ENCODE peak calls at places on chromosome 14, in eight cellular contexts. L is CD8-positive, alpha-beta memory T cell; U is breast epithelium; E is neuronal stem cell; K is neural progenitor cell; S is GM23248; M is testis; Y is IMR-90. N is an unnamed sample. For H3K4me1, the result is how much of the 10 kb centered on the place peaks cover.

GRCh38 chr14:63361790-63362189 is 43.1 kb upstream of the GPHB5 start:
- DNase-seq in L (no peak), U (no peak), E (no peak), K (no peak), S (no peak), M (no peak), Y (no peak), N (no peak)

GRCh38 chr14:35332517-35333346 is 40.5 kb downstream of the PSMA6 start:
- DNase-seq in L (peak), U (no peak), E (no peak), K (no peak), S (peak), M (no peak), Y (no peak), N (no peak)

GRCh38 chr14:49553892-49554291 is 32.3 kb downstream of the RPS29 start:
- DNase-seq in L (no peak), U (no peak), E (no peak), K (no peak), S (no peak), M (no peak), Y (no peak), N (no peak)

GRCh38 chr14:22387776-22388241 is 201.2 kb downstream of the DAD1 start:
- DNase-seq in L (no peak), U (no peak), E (no peak), K (no peak), S (no peak), M (no peak), Y (no peak), N (no peak)

GRCh38 chr14:85531594-85532391 is 1.8 kb downstream of the FLRT2 start:
- DNase-seq in L (no peak), U (peak), E (peak), K (peak), S (peak), M (peak), Y (peak), N (peak)

GRCh38 chr14:104970231-104971068 is 7.7 kb downstream of the AHNAK2 start:
- DNase-seq in L (no peak), U (no peak), E (no peak), K (peak), S (peak), M (no peak), Y (peak), N (peak)

GRCh38 chr14:100416921-100417451 is 93.8 kb downstream of the SLC25A47 start:
- DNase-seq in L (no peak), U (no peak), E (no peak), K (no peak), S (peak), M (no peak), Y (peak), N (no peak)

GRCh38 chr14:21343035-21343794 is 40.6 kb downstream of the SUPT16H start:
- DNase-seq in L (no peak), U (no peak), E (no peak), K (no peak), S (no peak), M (no peak), Y (no peak), N (no peak)

GRCh38 chr14:101193126-101193844 is 289.8 kb upstream of the RTL1 start:
- DNase-seq in L (no peak), U (peak), E (no peak), K (no peak), S (no peak), M (no peak), Y (no peak), N (no peak)

GRCh38 chr14:74085047-74085637 is 386 bp downstream of the LIN52 start:
- DNase-seq in L (no peak), U (no peak), E (peak), K (peak), S (peak), M (no peak), Y (peak), N (no peak)

GRCh38 chr14:98136420-98136819 is 1135.6 kb downstream of the BCL11B start:
- DNase-seq in L (no peak), U (no peak), E (no peak), K (no peak), S (no peak), M (no peak), Y (no peak), N (no peak)

GRCh38 chr14:23539209-23539866 is 12.2 kb downstream of the ZFHX2 start:
- DNase-seq in L (peak), U (no peak), E (peak), K (peak), S (peak), M (peak), Y (peak), N (no peak)

GRCh38 chr14:23626946-23627345 is 9.2 kb upstream of the DHRS2 start:
- DNase-seq in L (no peak), U (no peak), E (no peak), K (no peak), S (no peak), M (no peak), Y (no peak), N (no peak)

GRCh38 chr14:46580941-46581671 is 70.5 kb downstream of the RPL10L start:
- DNase-seq in L (no peak), U (no peak), E (peak), K (peak), S (peak), M (peak), Y (no peak), N (no peak)

GRCh38 chr14:32825058-32825457 is 113.6 kb upstream of the NPAS3 start:
- DNase-seq in L (no peak), U (no peak), E (no peak), K (no peak), S (no peak), M (no peak), Y (no peak), N (no peak)

GRCh38 chr14:88535149-88535548 is 19.7 kb downstream of the PTPN21 start:
- DNase-seq in L (no peak), U (no peak), E (no peak), K (peak), S (peak), M (no peak), Y (no peak), N (no peak)

GRCh38 chr14:101034986-101035385 is 131.5 kb upstream of the RTL1 start:
- DNase-seq in L (no peak), U (peak), E (no peak), K (no peak), S (no peak), M (no peak), Y (no peak), N (no peak)

GRCh38 chr14:33509927-33510535 is 440.8 kb downstream of the EGLN3 start:
- DNase-seq in L (no peak), U (no peak), E (no peak), K (no peak), S (peak), M (no peak), Y (no peak), N (no peak)

GRCh38 chr14:65318636-65319506 is 93.7 kb upstream of the FUT8 start:
- DNase-seq in L (no peak), U (no peak), E (no peak), K (no peak), S (no peak), M (no peak), Y (no peak), N (no peak)

GRCh38 chr14:21933681-21934080 is 260.1 kb upstream of the OR4E1 start:
- DNase-seq in L (no peak), U (no peak), E (no peak), K (no peak), S (no peak), M (no peak), Y (no peak), N (no peak)

GRCh38 chr14:33799705-33800269 is 151.1 kb downstream of the EGLN3 start:
- DNase-seq in L (no peak), U (no peak), E (no peak), K (no peak), S (peak), M (no peak), Y (no peak), N (no peak)

DNA sequence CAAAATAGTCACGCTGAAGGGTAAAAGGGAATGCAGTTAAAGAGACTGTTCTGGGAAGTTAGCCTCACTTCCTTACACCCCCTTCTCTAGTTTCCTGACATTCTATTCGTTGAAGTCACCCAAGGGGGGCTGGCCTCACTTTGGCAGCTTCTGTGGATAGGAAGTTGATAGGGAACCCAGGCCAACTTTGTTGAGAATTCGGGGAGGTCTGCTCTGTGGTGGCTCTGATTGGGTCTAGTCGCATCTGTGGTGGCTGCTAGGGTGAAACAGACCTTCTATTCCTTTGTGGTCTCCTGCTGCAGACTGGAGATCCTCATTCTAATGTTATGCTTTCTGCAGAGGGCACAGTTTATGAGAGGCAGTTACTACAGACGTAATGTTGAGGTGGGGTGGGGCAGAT is 28.8 kb upstream of the GZMB start:
- DNase-seq in L (no peak), U (no peak), E (no peak), K (no peak), S (no peak), M (no peak), Y (no peak), N (no peak)
- H3K4me1 ChIP-seq in L (under half), U (under half), E (under half), K (under half), S (under half), M (under half), Y (under half), N (under half)

GRCh38 chr14:99247772-99248171 is 24.2 kb downstream of the BCL11B start:
- DNase-seq in L (no peak), U (no peak), E (no peak), K (no peak), S (no peak), M (no peak), Y (no peak), N (no peak)

GRCh38 chr14:99244960-99245340 is 27.0 kb downstream of the BCL11B start:
- DNase-seq in L (no peak), U (no peak), E (no peak), K (no peak), S (no peak), M (no peak), Y (no peak), N (no peak)

GRCh38 chr14:99247091-99247729 is 24.8 kb downstream of the BCL11B start:
- DNase-seq in L (no peak), U (no peak), E (no peak), K (no peak), S (no peak), M (no peak), Y (no peak), N (no peak)

GRCh38 chr14:99245541-99246511 is 26.2 kb downstream of the BCL11B start:
- DNase-seq in L (no peak), U (no peak), E (no peak), K (peak), S (no peak), M (no peak), Y (no peak), N (no peak)

GRCh38 chr14:99246536-99247083 is 25.4 kb downstream of the BCL11B start:
- DNase-seq in L (peak), U (no peak), E (no peak), K (peak), S (no peak), M (no peak), Y (no peak), N (no peak)
- H3K4me3 ChIP-seq in L (peak), U (peak), E (peak), K (peak), S (no peak), M (peak), Y (no peak), N (no peak)

DNA sequence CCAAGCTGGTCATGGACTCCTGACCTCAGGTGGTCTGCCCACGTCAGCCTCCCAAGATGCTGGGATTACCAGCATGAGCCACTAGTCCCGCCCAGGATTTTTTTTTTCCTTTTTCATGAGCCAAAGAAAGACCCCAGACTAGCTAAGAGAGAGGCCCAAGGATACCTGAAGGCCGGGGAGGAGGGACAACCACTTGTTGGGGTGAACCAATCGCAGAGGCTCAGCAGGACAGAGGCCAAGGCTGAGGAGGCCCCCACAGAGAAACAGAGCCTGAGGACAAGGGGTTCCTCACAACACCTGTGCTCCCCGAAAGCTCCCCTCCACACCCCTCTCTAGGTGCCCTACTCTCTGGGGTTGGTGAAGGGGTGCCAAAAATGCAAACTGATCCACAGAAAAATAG is 1.0 kb upstream of the SERPINA3 start:
- DNase-seq in L (no peak), U (no peak), E (no peak), K (no peak), S (no peak), M (no peak), Y (no peak), N (no peak)
- H3K27ac ChIP-seq in L (no peak), U (peak), E (no peak), K (no peak), S (no peak), M (no peak), Y (no peak), N (no peak)

DNA sequence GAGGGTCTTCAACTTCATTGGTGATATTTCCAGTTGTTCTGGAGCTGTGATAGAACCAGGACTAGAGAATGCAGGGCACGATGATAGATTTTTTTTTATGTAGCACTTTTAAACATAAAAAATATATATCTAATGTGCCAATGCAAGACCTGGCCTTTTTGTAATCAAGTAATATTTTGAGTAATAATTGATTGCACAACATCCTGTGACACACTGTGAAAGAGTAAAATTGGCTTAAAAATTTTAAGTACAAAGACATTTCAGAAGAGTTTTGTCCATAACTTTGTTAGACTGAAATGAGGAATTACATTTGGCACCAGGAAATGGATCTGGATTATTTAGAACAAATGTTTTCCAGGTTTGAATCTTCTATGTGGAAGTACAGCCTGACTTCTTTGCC is 22.1 kb downstream of the PRKCH start:
- DNase-seq in L (no peak), U (no peak), E (no peak), K (no peak), S (peak), M (no peak), Y (no peak), N (no peak)
- H3K4me1 ChIP-seq in L (half or more), U (under half), E (under half), K (under half), S (under half), M (under half), Y (under half), N (under half)

DNA sequence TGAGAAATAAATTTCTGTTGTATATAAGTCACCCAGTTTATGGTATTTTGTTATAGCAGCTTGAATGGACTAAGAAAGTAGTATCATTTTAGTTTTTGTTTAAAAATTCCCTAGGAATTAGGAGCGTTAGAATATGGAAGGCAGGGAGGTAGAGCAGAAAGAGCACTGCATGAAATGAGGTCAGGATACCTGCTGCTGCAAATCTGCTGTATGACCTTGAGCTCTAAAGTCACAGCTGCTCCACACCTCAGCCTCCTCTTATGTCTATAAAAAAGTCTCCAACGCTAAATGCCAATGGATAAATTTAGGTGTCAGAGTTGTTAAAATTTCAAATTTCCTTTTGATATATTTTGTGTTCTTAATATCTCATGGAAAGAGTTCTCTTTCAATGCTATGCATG is 181.0 kb upstream of the GZMB start:
- DNase-seq in L (no peak), U (no peak), E (no peak), K (no peak), S (no peak), M (no peak), Y (no peak), N (no peak)
- H3K4me3 ChIP-seq in L (no peak), U (no peak), E (no peak), K (no peak), S (no peak), M (no peak), Y (no peak), N (no peak)

DNA sequence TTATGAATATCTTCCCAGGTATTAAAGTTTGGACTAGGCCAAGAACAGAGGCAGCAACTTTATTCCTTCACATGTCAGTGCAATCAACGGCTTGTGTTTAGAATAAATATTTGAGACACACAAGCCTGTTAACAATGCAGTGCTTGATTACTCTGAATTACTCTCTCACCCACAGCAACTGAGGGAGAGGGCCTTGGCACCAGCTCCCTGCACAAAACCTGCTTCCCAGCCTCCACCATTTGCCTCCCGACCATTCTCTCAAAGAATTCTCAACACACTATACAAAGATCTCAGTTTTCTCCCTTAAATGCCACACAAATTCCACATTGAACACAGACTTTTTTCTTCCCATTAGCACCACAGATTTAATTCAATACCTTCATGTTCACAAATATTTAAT is 77.0 kb downstream of the STON2 start:
- DNase-seq in L (no peak), U (no peak), E (no peak), K (no peak), S (no peak), M (no peak), Y (no peak), N (no peak)
- H3K27ac ChIP-seq in L (no peak), U (no peak), E (no peak), K (no peak), S (no peak), M (no peak), Y (no peak), N (no peak)

N was measured in lung.